ENCODE peak calls at places on chromosomes 12 and 14, in eight cellular contexts. One of them, this sample, is unnamed.

GRCh38 chr14:64060199-64060545 is 207.4 kb downstream of the SYNE2 start:
- DNase-seq in dermis blood vessel endothelial cell: no peak
- DNase-seq in NCI-H524: no peak
- DNase-seq in NCI-H345: no peak
- DNase-seq in activated CD4-positive, alpha-beta T cell treated with anti-CD3 and anti-CD28 coated beads for 36 hours: no peak
- DNase-seq in ovary: no peak
- DNase-seq in substantia nigra: no peak
- DNase-seq in retinal pigment epithelial cell: no peak
- DNase-seq in this sample: no peak

GRCh38 chr14:53883739-53884138 is 72.9 kb downstream of the BMP4 start:
- DNase-seq in dermis blood vessel endothelial cell: no peak
- DNase-seq in NCI-H524: no peak
- DNase-seq in NCI-H345: no peak
- DNase-seq in activated CD4-positive, alpha-beta T cell treated with anti-CD3 and anti-CD28 coated beads for 36 hours: no peak
- DNase-seq in ovary: no peak
- DNase-seq in substantia nigra: no peak
- DNase-seq in retinal pigment epithelial cell: no peak
- DNase-seq in this sample: no peak

GRCh38 chr14:100078216-100078780 is 13.1 kb downstream of the EVL start:
- DNase-seq in dermis blood vessel endothelial cell: no peak
- DNase-seq in NCI-H524: no peak
- DNase-seq in NCI-H345: no peak
- DNase-seq in activated CD4-positive, alpha-beta T cell treated with anti-CD3 and anti-CD28 coated beads for 36 hours: peak
- DNase-seq in ovary: no peak
- DNase-seq in substantia nigra: no peak
- DNase-seq in retinal pigment epithelial cell: peak
- DNase-seq in this sample: no peak

GRCh38 chr14:101112351-101113107 is 209.0 kb upstream of the RTL1 start:
- DNase-seq in dermis blood vessel endothelial cell: no peak
- DNase-seq in NCI-H524: no peak
- DNase-seq in NCI-H345: peak
- DNase-seq in activated CD4-positive, alpha-beta T cell treated with anti-CD3 and anti-CD28 coated beads for 36 hours: no peak
- DNase-seq in ovary: no peak
- DNase-seq in substantia nigra: no peak
- DNase-seq in retinal pigment epithelial cell: no peak
- DNase-seq in this sample: no peak

GRCh38 chr12:16389594-16389993 is 42.1 kb downstream of the MGST1 start:
- DNase-seq in dermis blood vessel endothelial cell: no peak
- DNase-seq in NCI-H524: no peak
- DNase-seq in NCI-H345: no peak
- DNase-seq in activated CD4-positive, alpha-beta T cell treated with anti-CD3 and anti-CD28 coated beads for 36 hours: no peak
- DNase-seq in ovary: no peak
- DNase-seq in substantia nigra: no peak
- DNase-seq in retinal pigment epithelial cell: peak
- DNase-seq in this sample: no peak

GRCh38 chr14:31966896-31967668 is 110.0 kb upstream of the ARHGAP5 start:
- DNase-seq in dermis blood vessel endothelial cell: no peak
- DNase-seq in NCI-H524: no peak
- DNase-seq in NCI-H345: no peak
- DNase-seq in activated CD4-positive, alpha-beta T cell treated with anti-CD3 and anti-CD28 coated beads for 36 hours: no peak
- DNase-seq in ovary: no peak
- DNase-seq in substantia nigra: no peak
- DNase-seq in retinal pigment epithelial cell: no peak
- DNase-seq in this sample: no peak

GRCh38 chr14:38047518-38047917 is 160.2 kb upstream of the SSTR1 start:
- DNase-seq in dermis blood vessel endothelial cell: no peak
- DNase-seq in NCI-H524: no peak
- DNase-seq in NCI-H345: no peak
- DNase-seq in activated CD4-positive, alpha-beta T cell treated with anti-CD3 and anti-CD28 coated beads for 36 hours: no peak
- DNase-seq in ovary: no peak
- DNase-seq in substantia nigra: no peak
- DNase-seq in retinal pigment epithelial cell: no peak
- DNase-seq in this sample: no peak

GRCh38 chr12:1013618-1014489 is 22.8 kb downstream of the ERC1 start:
- DNase-seq in dermis blood vessel endothelial cell: peak
- DNase-seq in NCI-H524: no peak
- DNase-seq in NCI-H345: no peak
- DNase-seq in activated CD4-positive, alpha-beta T cell treated with anti-CD3 and anti-CD28 coated beads for 36 hours: no peak
- DNase-seq in ovary: no peak
- DNase-seq in substantia nigra: no peak
- DNase-seq in retinal pigment epithelial cell: peak
- DNase-seq in this sample: no peak

GRCh38 chr14:50855558-50855957 is 16.3 kb upstream of the ABHD12B start:
- DNase-seq in dermis blood vessel endothelial cell: no peak
- DNase-seq in NCI-H524: no peak
- DNase-seq in NCI-H345: no peak
- DNase-seq in activated CD4-positive, alpha-beta T cell treated with anti-CD3 and anti-CD28 coated beads for 36 hours: no peak
- DNase-seq in ovary: no peak
- DNase-seq in substantia nigra: no peak
- DNase-seq in retinal pigment epithelial cell: no peak
- DNase-seq in this sample: no peak

GRCh38 chr14:74049886-74050495 is 30.8 kb downstream of the BBOF1 start:
- DNase-seq in dermis blood vessel endothelial cell: no peak
- DNase-seq in NCI-H524: no peak
- DNase-seq in NCI-H345: no peak
- DNase-seq in activated CD4-positive, alpha-beta T cell treated with anti-CD3 and anti-CD28 coated beads for 36 hours: no peak
- DNase-seq in ovary: no peak
- DNase-seq in substantia nigra: no peak
- DNase-seq in retinal pigment epithelial cell: no peak
- DNase-seq in this sample: no peak

GRCh38 chr12:104006929-104007328 is 41.3 kb downstream of the TDG start:
- DNase-seq in dermis blood vessel endothelial cell: peak
- DNase-seq in NCI-H524: no peak
- DNase-seq in NCI-H345: no peak
- DNase-seq in activated CD4-positive, alpha-beta T cell treated with anti-CD3 and anti-CD28 coated beads for 36 hours: no peak
- DNase-seq in ovary: no peak
- DNase-seq in substantia nigra: no peak
- DNase-seq in retinal pigment epithelial cell: peak
- DNase-seq in this sample: no peak

GRCh38 chr12:113276946-113277500 is 55.8 kb downstream of the TPCN1 start:
- DNase-seq in dermis blood vessel endothelial cell: no peak
- DNase-seq in NCI-H524: no peak
- DNase-seq in NCI-H345: no peak
- DNase-seq in activated CD4-positive, alpha-beta T cell treated with anti-CD3 and anti-CD28 coated beads for 36 hours: no peak
- DNase-seq in ovary: peak
- DNase-seq in substantia nigra: no peak
- DNase-seq in retinal pigment epithelial cell: no peak
- DNase-seq in this sample: no peak

GRCh38 chr14:68820119-68820518 is 27.3 kb upstream of the ZFP36L1 start:
- DNase-seq in dermis blood vessel endothelial cell: no peak
- DNase-seq in NCI-H524: no peak
- DNase-seq in NCI-H345: no peak
- DNase-seq in activated CD4-positive, alpha-beta T cell treated with anti-CD3 and anti-CD28 coated beads for 36 hours: no peak
- DNase-seq in ovary: no peak
- DNase-seq in substantia nigra: no peak
- DNase-seq in retinal pigment epithelial cell: no peak
- DNase-seq in this sample: no peak

GRCh38 chr12:113181975-113182374 is 3.3 kb downstream of the DDX54 start:
- DNase-seq in dermis blood vessel endothelial cell: no peak
- DNase-seq in NCI-H524: no peak
- DNase-seq in NCI-H345: no peak
- DNase-seq in activated CD4-positive, alpha-beta T cell treated with anti-CD3 and anti-CD28 coated beads for 36 hours: no peak
- DNase-seq in ovary: no peak
- DNase-seq in substantia nigra: no peak
- DNase-seq in retinal pigment epithelial cell: no peak
- DNase-seq in this sample: no peak

GRCh38 chr12:32893458-32893857 is 3.1 kb downstream of the PKP2 start:
- DNase-seq in dermis blood vessel endothelial cell: no peak
- DNase-seq in NCI-H524: no peak
- DNase-seq in NCI-H345: no peak
- DNase-seq in activated CD4-positive, alpha-beta T cell treated with anti-CD3 and anti-CD28 coated beads for 36 hours: no peak
- DNase-seq in ovary: no peak
- DNase-seq in substantia nigra: no peak
- DNase-seq in retinal pigment epithelial cell: no peak
- DNase-seq in this sample: no peak

GRCh38 chr12:40099423-40099853 is 6.4 kb downstream of the SLC2A13 start:
- DNase-seq in dermis blood vessel endothelial cell: no peak
- DNase-seq in NCI-H524: no peak
- DNase-seq in NCI-H345: no peak
- DNase-seq in activated CD4-positive, alpha-beta T cell treated with anti-CD3 and anti-CD28 coated beads for 36 hours: no peak
- DNase-seq in ovary: no peak
- DNase-seq in substantia nigra: no peak
- DNase-seq in retinal pigment epithelial cell: peak
- DNase-seq in this sample: no peak

GRCh38 chr14:35934499-35934898 is 108.4 kb downstream of the BRMS1L start:
- DNase-seq in dermis blood vessel endothelial cell: no peak
- DNase-seq in NCI-H524: no peak
- DNase-seq in NCI-H345: no peak
- DNase-seq in activated CD4-positive, alpha-beta T cell treated with anti-CD3 and anti-CD28 coated beads for 36 hours: no peak
- DNase-seq in ovary: no peak
- DNase-seq in substantia nigra: no peak
- DNase-seq in retinal pigment epithelial cell: no peak
- DNase-seq in this sample: no peak

GRCh38 chr12:124195226-124195938 is 99.5 kb upstream of the RFLNA start:
- DNase-seq in dermis blood vessel endothelial cell: no peak
- DNase-seq in NCI-H524: no peak
- DNase-seq in NCI-H345: no peak
- DNase-seq in activated CD4-positive, alpha-beta T cell treated with anti-CD3 and anti-CD28 coated beads for 36 hours: no peak
- DNase-seq in ovary: no peak
- DNase-seq in substantia nigra: no peak
- DNase-seq in retinal pigment epithelial cell: no peak
- DNase-seq in this sample: no peak

GRCh38 chr12:111337371-111337770 is 31.5 kb downstream of the PHETA1 start:
- DNase-seq in dermis blood vessel endothelial cell: no peak
- DNase-seq in NCI-H524: no peak
- DNase-seq in NCI-H345: no peak
- DNase-seq in activated CD4-positive, alpha-beta T cell treated with anti-CD3 and anti-CD28 coated beads for 36 hours: no peak
- DNase-seq in ovary: no peak
- DNase-seq in substantia nigra: no peak
- DNase-seq in retinal pigment epithelial cell: no peak
- DNase-seq in this sample: no peak

GRCh38 chr12:117874842-117875434 is 93.9 kb downstream of the KSR2 start:
- DNase-seq in dermis blood vessel endothelial cell: peak
- DNase-seq in NCI-H524: peak
- DNase-seq in NCI-H345: peak
- DNase-seq in activated CD4-positive, alpha-beta T cell treated with anti-CD3 and anti-CD28 coated beads for 36 hours: peak
- DNase-seq in ovary: peak
- DNase-seq in substantia nigra: peak
- DNase-seq in retinal pigment epithelial cell: no peak
- DNase-seq in this sample: no peak

This sample was measured in Panc1.